ENCODE peak calls at places on chromosome 14, in nine cellular contexts. One of them, this sample, is unnamed.

GRCh38 chr14:95310635-95311380 is 8.9 kb downstream of the CLMN start:
- DNase-seq in cardiac fibroblast: no peak
- DNase-seq in IMR-90: no peak
- DNase-seq in GM12864: no peak
- DNase-seq in tibial artery: no peak
- DNase-seq in suprapubic skin: no peak
- DNase-seq in AG04450: no peak
- DNase-seq in WTC11: no peak
- DNase-seq in fibroblast of lung: no peak
- DNase-seq in this sample: no peak

GRCh38 chr14:96065661-96066459 is 26.7 kb downstream of the C14orf132 start:
- DNase-seq in cardiac fibroblast: no peak
- DNase-seq in IMR-90: no peak
- DNase-seq in GM12864: no peak
- DNase-seq in tibial artery: peak
- DNase-seq in suprapubic skin: no peak
- DNase-seq in AG04450: no peak
- DNase-seq in WTC11: no peak
- DNase-seq in fibroblast of lung: no peak
- DNase-seq in this sample: no peak

GRCh38 chr14:57574617-57575288 is 81.1 kb upstream of the CCDC198 start:
- DNase-seq in cardiac fibroblast: no peak
- DNase-seq in IMR-90: no peak
- DNase-seq in GM12864: no peak
- DNase-seq in tibial artery: no peak
- DNase-seq in suprapubic skin: no peak
- DNase-seq in AG04450: no peak
- DNase-seq in WTC11: no peak
- DNase-seq in fibroblast of lung: no peak
- DNase-seq in this sample: no peak

GRCh38 chr14:101476931-101477553 is 84.3 kb upstream of the DIO3 start:
- DNase-seq in cardiac fibroblast: no peak
- DNase-seq in IMR-90: no peak
- DNase-seq in GM12864: no peak
- DNase-seq in tibial artery: peak
- DNase-seq in suprapubic skin: peak
- DNase-seq in AG04450: no peak
- DNase-seq in WTC11: peak
- DNase-seq in fibroblast of lung: no peak
- DNase-seq in this sample: no peak

GRCh38 chr14:88829685-88830302 is 5.3 kb downstream of the TTC8 start:
- DNase-seq in cardiac fibroblast: no peak
- DNase-seq in IMR-90: no peak
- DNase-seq in GM12864: no peak
- DNase-seq in tibial artery: no peak
- DNase-seq in suprapubic skin: no peak
- DNase-seq in AG04450: no peak
- DNase-seq in WTC11: no peak
- DNase-seq in fibroblast of lung: no peak
- DNase-seq in this sample: no peak

GRCh38 chr14:56487090-56487667 is 92.4 kb upstream of the TMEM260 start:
- DNase-seq in cardiac fibroblast: peak
- DNase-seq in IMR-90: peak
- DNase-seq in GM12864: no peak
- DNase-seq in tibial artery: no peak
- DNase-seq in suprapubic skin: no peak
- DNase-seq in AG04450: no peak
- DNase-seq in WTC11: no peak
- DNase-seq in fibroblast of lung: peak
- DNase-seq in this sample: no peak

GRCh38 chr14:89185919-89186849 is 230.8 kb downstream of the FOXN3 start:
- DNase-seq in cardiac fibroblast: peak
- DNase-seq in IMR-90: peak
- DNase-seq in GM12864: no peak
- DNase-seq in tibial artery: no peak
- DNase-seq in suprapubic skin: no peak
- DNase-seq in AG04450: peak
- DNase-seq in WTC11: no peak
- DNase-seq in fibroblast of lung: peak
- DNase-seq in this sample: no peak

GRCh38 chr14:64758711-64759554 is 54.7 kb downstream of the PLEKHG3 start:
- DNase-seq in cardiac fibroblast: peak
- DNase-seq in IMR-90: peak
- DNase-seq in GM12864: no peak
- DNase-seq in tibial artery: peak
- DNase-seq in suprapubic skin: no peak
- DNase-seq in AG04450: peak
- DNase-seq in WTC11: no peak
- DNase-seq in fibroblast of lung: peak
- DNase-seq in this sample: no peak

GRCh38 chr14:76551116-76551515 is 175.2 kb downstream of the ESRRB start:
- DNase-seq in cardiac fibroblast: no peak
- DNase-seq in IMR-90: no peak
- DNase-seq in GM12864: no peak
- DNase-seq in tibial artery: no peak
- DNase-seq in suprapubic skin: no peak
- DNase-seq in AG04450: no peak
- DNase-seq in WTC11: no peak
- DNase-seq in fibroblast of lung: no peak
- DNase-seq in this sample: no peak

GRCh38 chr14:61608245-61609142 is 86.8 kb upstream of the HIF1A start:
- DNase-seq in cardiac fibroblast: peak
- DNase-seq in IMR-90: peak
- DNase-seq in GM12864: no peak
- DNase-seq in tibial artery: no peak
- DNase-seq in suprapubic skin: no peak
- DNase-seq in AG04450: no peak
- DNase-seq in WTC11: no peak
- DNase-seq in fibroblast of lung: peak
- DNase-seq in this sample: no peak

DNA sequence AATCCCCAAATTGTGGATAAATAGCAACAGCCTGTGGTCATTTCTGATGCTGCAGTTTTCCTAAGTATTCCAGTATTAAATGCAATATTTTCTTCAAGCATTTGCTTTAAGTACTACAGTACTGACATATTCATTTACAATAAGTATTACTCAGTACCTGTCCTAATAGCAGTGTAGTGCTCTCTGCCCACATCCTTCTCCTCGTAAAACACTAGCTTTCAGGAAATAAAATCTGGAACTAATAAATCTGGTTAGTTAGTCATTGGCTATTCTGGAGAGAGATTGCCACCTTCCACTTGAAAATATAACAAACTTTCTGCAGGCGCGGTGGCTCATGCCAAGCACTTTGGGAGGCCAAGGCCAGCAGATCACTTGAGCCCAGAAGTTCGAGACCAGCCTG is 441.5 kb downstream of the PRKD1 start:
- DNase-seq in cardiac fibroblast: no peak
- DNase-seq in IMR-90: no peak
- DNase-seq in GM12864: no peak
- DNase-seq in tibial artery: no peak
- DNase-seq in suprapubic skin: no peak
- DNase-seq in AG04450: no peak
- DNase-seq in WTC11: no peak
- DNase-seq in fibroblast of lung: no peak
- DNase-seq in this sample: no peak
- TF ChIP-seq CTCF in cardiac fibroblast: peak
- TF ChIP-seq CTCF in IMR-90: no peak
- TF ChIP-seq CTCF in GM12864: no peak
- TF ChIP-seq CTCF in tibial artery: no peak
- TF ChIP-seq CTCF in suprapubic skin: no peak
- TF ChIP-seq CTCF in AG04450: no peak
- TF ChIP-seq CTCF in WTC11: no peak
- TF ChIP-seq CTCF in fibroblast of lung: no peak
- TF ChIP-seq CTCF in this sample: no peak

DNA sequence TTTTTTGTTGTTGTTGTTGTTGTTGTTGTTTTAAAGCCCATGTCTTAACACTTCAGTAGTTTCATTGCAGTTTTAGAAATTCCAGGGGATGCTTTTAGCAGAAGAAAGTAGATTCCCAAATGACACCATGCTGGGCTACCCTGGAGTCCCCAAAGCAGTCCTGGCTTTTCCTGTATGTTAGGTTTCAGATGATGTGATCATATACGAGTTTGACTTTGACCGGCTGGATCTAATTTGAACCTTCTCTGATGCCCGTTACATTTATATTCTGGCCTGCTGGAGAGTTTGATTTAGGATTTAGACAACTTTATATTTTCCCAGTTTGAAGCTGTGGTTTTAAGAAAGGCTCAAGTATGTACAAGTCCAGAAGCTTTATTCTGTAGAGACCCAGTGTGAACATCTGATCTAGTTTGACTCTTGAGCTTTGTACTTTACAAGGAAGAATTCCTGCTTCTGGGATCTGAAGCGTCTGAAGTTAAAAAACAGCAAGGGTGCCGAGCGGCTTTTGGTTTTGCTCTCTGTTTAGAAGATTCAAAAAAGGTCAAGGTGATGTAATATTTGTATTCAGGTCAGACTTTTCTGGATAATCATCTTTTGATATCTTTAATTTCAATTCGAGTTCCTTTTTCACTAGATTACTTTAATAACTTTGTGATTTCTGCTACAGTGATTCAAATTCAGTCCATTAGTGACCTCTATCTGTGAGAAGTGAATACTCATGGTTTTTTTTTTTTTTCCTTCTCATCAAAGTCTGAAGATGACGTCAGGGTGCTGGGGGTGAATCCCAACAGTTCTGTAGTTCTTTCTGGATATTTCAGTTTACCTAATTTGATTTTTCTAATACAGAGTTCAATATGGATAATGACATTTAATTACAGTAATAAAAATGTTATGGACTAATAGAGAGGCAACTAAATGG is 6.2 kb downstream of the FLRT2 start:
- DNase-seq in cardiac fibroblast: peak
- DNase-seq in IMR-90: peak
- DNase-seq in GM12864: no peak
- DNase-seq in tibial artery: no peak
- DNase-seq in suprapubic skin: no peak
- DNase-seq in AG04450: no peak
- DNase-seq in WTC11: no peak
- DNase-seq in fibroblast of lung: peak
- DNase-seq in this sample: no peak
- TF ChIP-seq CTCF in cardiac fibroblast: peak
- TF ChIP-seq CTCF in IMR-90: peak
- TF ChIP-seq CTCF in GM12864: no peak
- TF ChIP-seq CTCF in tibial artery: peak
- TF ChIP-seq CTCF in suprapubic skin: no peak
- TF ChIP-seq CTCF in AG04450: peak
- TF ChIP-seq CTCF in WTC11: no peak
- TF ChIP-seq CTCF in fibroblast of lung: peak
- TF ChIP-seq CTCF in this sample: no peak

GRCh38 chr14:23567186-23568020 is at the start of gene AP1G2:
- DNase-seq in cardiac fibroblast: peak
- DNase-seq in IMR-90: peak
- DNase-seq in GM12864: peak
- DNase-seq in tibial artery: peak
- DNase-seq in suprapubic skin: peak
- DNase-seq in AG04450: no peak
- DNase-seq in WTC11: peak
- DNase-seq in fibroblast of lung: peak
- DNase-seq in this sample: peak

GRCh38 chr14:23568021-23568599 is 519 bp upstream of the AP1G2 start:
- DNase-seq in cardiac fibroblast: no peak
- DNase-seq in IMR-90: no peak
- DNase-seq in GM12864: no peak
- DNase-seq in tibial artery: no peak
- DNase-seq in suprapubic skin: no peak
- DNase-seq in AG04450: no peak
- DNase-seq in WTC11: no peak
- DNase-seq in fibroblast of lung: no peak
- DNase-seq in this sample: no peak

GRCh38 chr14:23569443-23570151 is 2.0 kb upstream of the AP1G2 start:
- DNase-seq in cardiac fibroblast: no peak
- DNase-seq in IMR-90: no peak
- DNase-seq in GM12864: no peak
- DNase-seq in tibial artery: no peak
- DNase-seq in suprapubic skin: no peak
- DNase-seq in AG04450: no peak
- DNase-seq in WTC11: peak
- DNase-seq in fibroblast of lung: no peak
- DNase-seq in this sample: no peak

GRCh38 chr14:23566782-23567185 is 807 bp downstream of the AP1G2 start:
- DNase-seq in cardiac fibroblast: peak
- DNase-seq in IMR-90: no peak
- DNase-seq in GM12864: no peak
- DNase-seq in tibial artery: no peak
- DNase-seq in suprapubic skin: no peak
- DNase-seq in AG04450: no peak
- DNase-seq in WTC11: no peak
- DNase-seq in fibroblast of lung: peak
- DNase-seq in this sample: no peak

DNA sequence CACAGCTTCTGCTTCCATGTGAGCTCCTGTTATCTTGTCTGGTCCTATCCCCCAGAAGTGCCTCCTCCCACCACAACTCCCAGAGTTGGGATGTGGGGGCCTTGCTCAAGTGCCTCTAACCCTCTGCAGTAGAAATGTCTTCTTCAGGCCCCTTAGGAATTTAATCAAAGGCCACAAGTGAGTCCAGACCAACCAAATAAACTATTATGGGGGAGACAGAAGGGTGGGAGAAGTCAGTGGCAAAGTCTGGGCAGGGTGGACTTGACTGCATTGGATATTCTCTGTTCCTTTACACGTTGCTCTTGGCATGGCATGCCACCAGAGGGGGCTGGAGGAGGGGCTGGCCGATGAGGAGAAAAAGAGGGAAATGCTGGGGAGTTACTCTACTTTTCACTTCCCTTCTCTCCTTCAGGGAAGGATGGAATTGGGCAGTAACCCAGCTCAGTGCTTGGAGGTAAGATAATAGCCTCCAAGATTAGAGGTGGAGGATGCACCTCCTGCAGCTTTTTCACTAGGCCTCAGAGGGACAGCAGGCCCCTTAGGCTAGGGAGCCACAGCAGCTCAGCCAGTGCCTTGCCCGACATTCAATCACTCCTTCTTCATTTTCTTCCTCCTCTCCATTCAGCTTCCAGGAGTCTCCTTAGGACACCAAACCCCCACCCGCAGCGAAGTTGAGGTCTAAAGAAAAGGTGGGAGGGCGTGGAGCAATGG is 1.2 kb upstream of the AP1G2 start:
- DNase-seq in cardiac fibroblast: no peak
- DNase-seq in IMR-90: no peak
- DNase-seq in GM12864: no peak
- DNase-seq in tibial artery: no peak
- DNase-seq in suprapubic skin: no peak
- DNase-seq in AG04450: no peak
- DNase-seq in WTC11: peak
- DNase-seq in fibroblast of lung: no peak
- DNase-seq in this sample: no peak
- TF ChIP-seq CTCF in cardiac fibroblast: peak
- TF ChIP-seq CTCF in IMR-90: peak
- TF ChIP-seq CTCF in GM12864: peak
- TF ChIP-seq CTCF in tibial artery: peak
- TF ChIP-seq CTCF in suprapubic skin: no peak
- TF ChIP-seq CTCF in AG04450: peak
- TF ChIP-seq CTCF in WTC11: no peak
- TF ChIP-seq CTCF in fibroblast of lung: no peak
- TF ChIP-seq CTCF in this sample: peak

DNA sequence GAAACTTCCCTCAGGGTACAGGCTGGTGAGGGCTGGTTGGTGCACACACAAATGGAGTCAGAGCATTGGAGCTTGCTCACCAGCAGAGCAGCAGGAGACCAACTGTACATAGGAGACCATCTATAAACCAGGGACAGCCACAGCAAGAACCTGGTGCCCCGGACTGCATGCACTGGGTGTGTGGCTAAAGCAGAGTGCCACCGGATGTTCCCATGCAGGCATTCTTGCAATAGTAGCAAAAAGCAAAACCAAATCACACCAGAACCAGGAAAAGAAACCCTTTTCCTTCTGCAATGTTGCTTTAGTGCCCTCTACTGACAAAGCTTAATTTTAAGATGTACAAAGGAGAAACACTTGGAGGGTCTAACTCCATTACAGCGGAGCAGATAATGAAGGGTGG is 136.3 kb downstream of the MDGA2 start:
- DNase-seq in cardiac fibroblast: no peak
- DNase-seq in IMR-90: no peak
- DNase-seq in GM12864: no peak
- DNase-seq in tibial artery: no peak
- DNase-seq in suprapubic skin: no peak
- DNase-seq in AG04450: no peak
- DNase-seq in WTC11: no peak
- DNase-seq in fibroblast of lung: no peak
- DNase-seq in this sample: peak
- TF ChIP-seq CTCF in cardiac fibroblast: no peak
- TF ChIP-seq CTCF in IMR-90: no peak
- TF ChIP-seq CTCF in GM12864: no peak
- TF ChIP-seq CTCF in tibial artery: peak
- TF ChIP-seq CTCF in suprapubic skin: no peak
- TF ChIP-seq CTCF in AG04450: no peak
- TF ChIP-seq CTCF in WTC11: no peak
- TF ChIP-seq CTCF in fibroblast of lung: no peak
- TF ChIP-seq CTCF in this sample: peak